ENCODE peak calls at places on chromosomes 16 and 17, in eight cellular contexts. M is cardiac muscle cell, S is SJSA1, O is uterus, N is tibial nerve, P is dorsolateral prefrontal cortex, K is HL-60, Q is IMR-90. V is an unnamed sample.

GRCh38 chr16:69131749-69132423 is 502 bp downstream of the CHTF8 start:
- DNase-seq in S (peak; percentile 50), Q (peak; percentile 81), M (peak; percentile 90), P (peak; percentile 57), N (peak; percentile 50), K (peak; percentile 72), O (peak; percentile 75), V (peak; percentile 76)

GRCh38 chr16:68423771-68424170 is 24.5 kb downstream of the SMPD3 start:
- DNase-seq in N (no peak), O (no peak), Q (no peak), M (no peak), P (no peak), S (no peak), K (no peak), V (no peak)

GRCh38 chr16:75288596-75289120 is 37.2 kb upstream of the BCAR1 start:
- DNase-seq in P (no peak), O (no peak), N (no peak), Q (no peak), K (peak; percentile 86), M (no peak), S (no peak), V (no peak)

GRCh38 chr16:15966420-15967222 is 17.2 kb downstream of the ABCC1 start:
- DNase-seq in O (no peak), M (no peak), K (no peak), P (no peak), Q (peak; percentile 87), N (no peak), S (peak; percentile 79), V (no peak)

GRCh38 chr17:41133880-41134735 is 6.2 kb downstream of the KRTAP4-6 start:
- DNase-seq in M (no peak), P (no peak), O (no peak), N (no peak), Q (peak; percentile 71), S (peak; percentile 13), K (no peak), V (no peak)

GRCh38 chr16:55663770-55664677 is 8.2 kb downstream of the SLC6A2 start:
- DNase-seq in O (no peak), Q (no peak), M (no peak), N (no peak), P (no peak), K (no peak), S (no peak), V (no peak)

GRCh38 chr16:56295739-56296527 is 104.6 kb downstream of the GNAO1 start:
- DNase-seq in K (no peak), P (peak; percentile 36), Q (no peak), O (no peak), S (no peak), M (peak; percentile 30), N (no peak), V (no peak)

GRCh38 chr16:66619036-66619435 is 14.5 kb downstream of the CMTM3 start:
- DNase-seq in Q (peak; percentile 59), S (no peak), O (no peak), K (no peak), P (no peak), M (no peak), N (no peak), V (no peak)

GRCh38 chr17:16363749-16364536 is 10.7 kb upstream of the CENPV start:
- DNase-seq in S (peak; percentile 50), K (no peak), O (peak; percentile 79), Q (peak; percentile 69), M (peak; percentile 82), N (peak; percentile 89), P (peak; percentile 79), V (peak; percentile 75)

GRCh38 chr16:4976079-4976478 is 17.9 kb downstream of the SEC14L5 start:
- DNase-seq in P (no peak), M (no peak), K (no peak), N (no peak), Q (no peak), O (no peak), S (no peak), V (no peak)

GRCh38 chr17:11645426-11645825 is 47.2 kb downstream of the DNAH9 start:
- DNase-seq in S (no peak), P (no peak), K (no peak), N (no peak), O (no peak), Q (no peak), M (no peak), V (no peak)

GRCh38 chr16:85391769-85392583 is 221.1 kb upstream of the GSE1 start:
- DNase-seq in S (no peak), M (no peak), N (no peak), Q (peak; percentile 17), O (no peak), P (peak; percentile 45), K (no peak), V (no peak)

GRCh38 chr16:887846-888245 is 82.9 kb downstream of the LMF1 start:
- DNase-seq in Q (no peak), N (no peak), P (peak; percentile 33), S (no peak), M (no peak), K (no peak), O (no peak), V (no peak)

GRCh38 chr17:29663155-29663554 is 40.4 kb upstream of the CORO6 start:
- DNase-seq in S (no peak), M (peak; percentile 68), N (no peak), P (no peak), K (no peak), Q (peak; percentile 55), O (no peak), V (no peak)

GRCh38 chr17:75087558-75088453 is at the start of gene SLC16A5:
- DNase-seq in Q (peak; percentile 55), M (peak; percentile 87), K (no peak), N (peak; percentile 65), S (peak; percentile 50), O (peak; percentile 90), P (no peak), V (peak; percentile 75)

GRCh38 chr17:81272616-81273015 is 22.5 kb downstream of the SLC38A10 start:
- DNase-seq in Q (no peak), M (no peak), S (no peak), N (no peak), P (no peak), O (no peak), K (no peak), V (no peak)

GRCh38 chr17:78961571-78961970 is 18.2 kb downstream of the LGALS3BP start:
- DNase-seq in S (no peak), O (no peak), Q (no peak), K (no peak), M (no peak), P (no peak), N (no peak), V (no peak)

GRCh38 chr17:60445144-60445543 is 22.9 kb downstream of the CHCT1 start:
- DNase-seq in M (no peak), P (no peak), N (no peak), O (no peak), S (no peak), K (no peak), Q (peak; percentile 42), V (no peak)

GRCh38 chr16:3155972-3156371 is 21.1 kb downstream of the ZNF213 start:
- DNase-seq in K (no peak), N (no peak), O (no peak), Q (no peak), M (no peak), P (no peak), S (no peak), V (no peak)

GRCh38 chr16:27482397-27483082 is 67.2 kb downstream of the GTF3C1 start:
- DNase-seq in O (no peak), Q (no peak), M (no peak), N (no peak), K (no peak), S (no peak), P (no peak), V (no peak)

GRCh38 chr17:38361700-38362465 is 10.2 kb downstream of the SOCS7 start:
- DNase-seq in Q (no peak), M (no peak), P (no peak), K (no peak), S (no peak), O (no peak), N (no peak), V (no peak)

GRCh38 chr17:44965491-44966234 is 2.4 kb downstream of the C1QL1 start:
- DNase-seq in P (no peak), N (no peak), K (peak; percentile 54), O (no peak), S (no peak), Q (no peak), M (no peak), V (no peak)

GRCh38 chr17:44960654-44961053 is 7.4 kb downstream of the C1QL1 start:
- DNase-seq in P (no peak), M (no peak), S (no peak), N (no peak), K (no peak), Q (no peak), O (no peak), V (no peak)

GRCh38 chr17:44959821-44960523 is 8.1 kb downstream of the C1QL1 start:
- DNase-seq in P (no peak), M (no peak), O (peak; percentile 56), Q (no peak), S (no peak), N (no peak), K (no peak), V (no peak)

GRCh38 chr17:44966348-44967025 is 1.6 kb downstream of the C1QL1 start:
- DNase-seq in O (no peak), M (no peak), K (no peak), Q (no peak), N (no peak), P (no peak), S (no peak), V (no peak)

GRCh38 chr17:44961921-44962350 is 6.2 kb downstream of the C1QL1 start:
- DNase-seq in M (no peak), K (no peak), S (no peak), O (no peak), N (no peak), P (no peak), Q (no peak), V (no peak)
- H3K27me3 ChIP-seq in M (peaks cover 22% of the 10 kb centered on the region), K (peaks cover 27% of the 10 kb centered on the region), S (peaks cover 13% of the 10 kb centered on the region), O (peaks cover 14% of the 10 kb centered on the region), N (peaks cover 71% of the 10 kb centered on the region), P (peaks cover 26% of the 10 kb centered on the region), Q (peaks cover 31% of the 10 kb centered on the region), V (peaks cover 20% of the 10 kb centered on the region)

GRCh38 chr17:57944796-57945362 is 10.3 kb downstream of the CUEDC1 start:
- DNase-seq in K (no peak), Q (no peak), P (no peak), N (no peak), O (no peak), S (no peak), M (no peak), V (no peak)
- H3K27ac ChIP-seq in K (no peak overlapping the region), Q (no peak overlapping the region), P (peak overlapping the region; percentile 99), N (peak overlapping the region; percentile 87), O (peak overlapping the region; percentile 99), S (no peak overlapping the region), M (no peak overlapping the region), V (no peak overlapping the region)

GRCh38 chr17:559699-560378 is 154.8 kb downstream of the VPS53 start:
- DNase-seq in S (peak; percentile 48), M (no peak), O (peak; percentile 23), Q (peak; percentile 89), K (no peak), P (no peak), N (peak; percentile 54), V (no peak)
- H3K27me3 ChIP-seq in S (no peaks in the 10 kb centered on the region), M (no peaks in the 10 kb centered on the region), O (no peaks in the 10 kb centered on the region), Q (no peaks in the 10 kb centered on the region), K (no peaks in the 10 kb centered on the region), P (no peaks in the 10 kb centered on the region), N (no peaks in the 10 kb centered on the region), V (no peaks in the 10 kb centered on the region)

GRCh38 chr17:43079578-43080302 is 45.4 kb downstream of the BRCA1 start:
- DNase-seq in K (no peak), Q (no peak), N (no peak), P (no peak), O (no peak), S (no peak), M (no peak), V (no peak)

GRCh38 chr17:43090022-43090421 is 35.1 kb downstream of the BRCA1 start:
- DNase-seq in N (no peak), P (no peak), M (no peak), S (no peak), O (no peak), K (no peak), Q (no peak), V (no peak)

GRCh38 chr17:43085489-43085888 is 39.7 kb downstream of the BRCA1 start:
- DNase-seq in S (no peak), N (no peak), P (no peak), M (peak; percentile 56), Q (peak; percentile 39), K (no peak), O (no peak), V (no peak)
- H3K27ac ChIP-seq in S (no peak overlapping the region), N (no peak overlapping the region), P (no peak overlapping the region), M (no peak overlapping the region), Q (no peak overlapping the region), K (no peak overlapping the region), O (peak overlapping the region; percentile 78), V (no peak overlapping the region)

V was measured in body of pancreas.